ENCODE peak calls at places on chromosomes 12 and 14, in six cellular contexts. L is NCI-H2171; G is colonic mucosa; W is fibroblast of pulmonary artery; R is activated CD4-positive, CD25-positive, alpha-beta regulatory T cell; M is T-cell. E is an unnamed sample.

GRCh38 chr14:53368714-53369191 is 215.6 kb upstream of the DDHD1 start:
- DNase-seq in L (no peak), G (no peak), W (peak), R (no peak), M (no peak), E (no peak)

GRCh38 chr12:62581288-62582064 is 114.8 kb downstream of the MON2 start:
- DNase-seq in L (peak), G (no peak), W (peak), R (no peak), M (no peak), E (no peak)

GRCh38 chr12:42129595-42130204 is 15.0 kb downstream of the GXYLT1 start:
- DNase-seq in L (peak), G (peak), W (peak), R (no peak), M (no peak), E (no peak)

GRCh38 chr12:32336261-32336660 is 63.1 kb upstream of the FGD4 start:
- DNase-seq in L (no peak), G (no peak), W (no peak), R (no peak), M (no peak), E (no peak)

GRCh38 chr14:61662437-61663311 is 32.6 kb upstream of the HIF1A start:
- DNase-seq in L (no peak), G (peak), W (peak), R (peak), M (peak), E (no peak)

GRCh38 chr14:102824832-102825231 is 47.6 kb downstream of the TRAF3 start:
- DNase-seq in L (no peak), G (no peak), W (peak), R (no peak), M (no peak), E (no peak)

GRCh38 chr14:77177623-77178185 is 3.9 kb upstream of the TMEM63C start:
- DNase-seq in L (no peak), G (no peak), W (no peak), R (no peak), M (no peak), E (no peak)

GRCh38 chr12:6608592-6609311 is 1.6 kb upstream of the CHD4 start:
- DNase-seq in L (no peak), G (no peak), W (peak), R (no peak), M (peak), E (peak)

GRCh38 chr12:117486840-117487659 is 125.6 kb upstream of the NOS1 start:
- DNase-seq in L (no peak), G (no peak), W (no peak), R (no peak), M (no peak), E (no peak)

GRCh38 chr12:2607881-2608607 is 186.7 kb upstream of the FKBP4 start:
- DNase-seq in L (no peak), G (no peak), W (no peak), R (no peak), M (no peak), E (no peak)

GRCh38 chr14:30559638-30560071 is 697 bp downstream of the G2E3 start:
- DNase-seq in L (peak), G (no peak), W (peak), R (no peak), M (no peak), E (peak)

GRCh38 chr12:72465940-72466630 is 193.9 kb downstream of the TRHDE start:
- DNase-seq in L (no peak), G (no peak), W (no peak), R (no peak), M (no peak), E (no peak)

GRCh38 chr14:100147181-100147631 is 12.2 kb downstream of the DEGS2 start:
- DNase-seq in L (no peak), G (no peak), W (no peak), R (no peak), M (peak), E (no peak)

GRCh38 chr14:103315368-103315911 is 18.6 kb upstream of the EIF5 start:
- DNase-seq in L (no peak), G (no peak), W (peak), R (no peak), M (no peak), E (peak)

GRCh38 chr14:94056579-94057308 is 24.3 kb downstream of the DDX24 start:
- DNase-seq in L (no peak), G (no peak), W (peak), R (no peak), M (peak), E (no peak)

E was measured in mucosa of descending colon.